ENCODE peak calls at places on chromosomes 11 and 22, in nine cellular contexts. O is GM10248; G is activated CD4-positive, CD25-positive, alpha-beta regulatory T cell; V is HTR-8/SVneo; X is Calu3; J is germinal center; B is CD8-positive, alpha-beta T cell; P is ELF-1; F is Panc1. A is an unnamed sample.

GRCh38 chr22:39419096-39419495 is 19.5 kb downstream of the TAB1 start:
- DNase-seq in J (no peak), F (no peak), P (no peak), V (no peak), X (no peak), B (no peak), O (no peak), G (no peak), A (no peak)

GRCh38 chr22:49913026-49913425 is 5.2 kb downstream of the ALG12 start:
- DNase-seq in P (no peak), F (no peak), V (no peak), X (no peak), J (no peak), O (no peak), G (no peak), B (no peak), A (peak; percentile 70)

GRCh38 chr11:86363424-86363823 is 11.3 kb upstream of the CCDC81 start:
- DNase-seq in B (no peak), P (no peak), V (no peak), O (no peak), G (no peak), J (no peak), F (no peak), X (no peak), A (no peak)

GRCh38 chr11:115929618-115930129 is 425.5 kb upstream of the CADM1 start:
- DNase-seq in P (no peak), V (no peak), F (no peak), J (no peak), O (peak; percentile 44), B (no peak), X (no peak), G (no peak), A (no peak)

GRCh38 chr11:68950268-68950667 is 30.5 kb downstream of the MRGPRD start:
- DNase-seq in V (peak; percentile 52), O (no peak), J (peak; percentile 40), P (peak; percentile 52), X (no peak), B (no peak), G (no peak), F (no peak), A (no peak)

GRCh38 chr22:30947163-30947820 is 21.3 kb downstream of the MORC2 start:
- DNase-seq in G (no peak), B (no peak), V (no peak), O (no peak), J (no peak), F (no peak), P (peak; percentile 51), X (no peak), A (peak; percentile 64)

GRCh38 chr11:109853156-109853776 is 239.9 kb upstream of the ZC3H12C start:
- DNase-seq in F (peak; percentile 74), J (peak; percentile 2), P (no peak), V (peak; percentile 29), X (peak; percentile 34), G (no peak), B (no peak), O (peak; percentile 27), A (no peak)

GRCh38 chr22:33889748-33890147 is 30.5 kb downstream of the LARGE1 start:
- DNase-seq in B (no peak), P (no peak), X (no peak), O (no peak), G (no peak), J (peak; percentile 17), V (no peak), F (no peak), A (no peak)

GRCh38 chr22:47059076-47059475 is 296.6 kb downstream of the TBC1D22A start:
- DNase-seq in O (no peak), P (no peak), V (no peak), B (no peak), F (no peak), X (no peak), J (peak; percentile 39), G (no peak), A (no peak)

GRCh38 chr22:49297286-49297870 is 530.3 kb downstream of the BRD1 start:
- DNase-seq in O (no peak), P (no peak), J (no peak), V (no peak), B (no peak), G (no peak), X (no peak), F (no peak), A (no peak)

GRCh38 chr11:110805764-110806163 is 93.5 kb upstream of the ARHGAP20 start:
- DNase-seq in O (no peak), V (no peak), J (no peak), B (no peak), G (no peak), X (no peak), F (no peak), P (no peak), A (no peak)

GRCh38 chr11:64130618-64131017 is 35.3 kb downstream of the MACROD1 start:
- DNase-seq in B (no peak), F (no peak), V (no peak), J (no peak), X (no peak), G (no peak), O (no peak), P (no peak), A (no peak)

GRCh38 chr11:132444891-132445290 is 1074.5 kb downstream of the NTM start:
- DNase-seq in G (no peak), V (no peak), O (no peak), P (no peak), F (no peak), B (no peak), J (no peak), X (no peak), A (no peak)

GRCh38 chr11:12137938-12138731 is 27.7 kb downstream of the MICAL2 start:
- DNase-seq in P (peak; percentile 32), X (no peak), J (no peak), B (no peak), F (no peak), O (no peak), G (no peak), V (no peak), A (no peak)

GRCh38 chr11:119062779-119063178 is 4.8 kb upstream of the VPS11 start:
- DNase-seq in O (no peak), B (no peak), G (no peak), V (no peak), F (no peak), J (no peak), X (no peak), P (no peak), A (no peak)

GRCh38 chr11:78228467-78228866 is 39.7 kb downstream of the USP35 start:
- DNase-seq in X (peak; percentile 45), B (no peak), G (no peak), P (peak; percentile 62), O (peak; percentile 75), F (peak; percentile 48), J (peak; percentile 68), V (peak; percentile 74), A (no peak)

GRCh38 chr11:90204832-90205646 is 17.8 kb downstream of the CHORDC1 start:
- DNase-seq in G (no peak), J (peak; percentile 36), V (peak; percentile 23), B (no peak), O (peak; percentile 45), X (no peak), F (peak; percentile 48), P (peak; percentile 55), A (no peak)

GRCh38 chr11:30143098-30143705 is 87.6 kb upstream of the FSHB start:
- DNase-seq in P (peak; percentile 57), B (no peak), F (peak; percentile 25), O (peak; percentile 13), J (peak; percentile 14), G (no peak), V (no peak), X (peak; percentile 11), A (no peak)

GRCh38 chr22:50613291-50613981 is 12.8 kb downstream of the MAPK8IP2 start:
- DNase-seq in V (no peak), B (no peak), G (no peak), F (no peak), X (peak; percentile 61), J (no peak), P (no peak), O (no peak), A (no peak)

GRCh38 chr11:64297722-64298358 is 2.3 kb upstream of the CATSPERZ start:
- DNase-seq in V (no peak), B (no peak), P (no peak), F (no peak), G (no peak), O (no peak), X (no peak), J (no peak), A (no peak)

GRCh38 chr11:28231475-28231874 is 123.3 kb downstream of the METTL15 start:
- DNase-seq in O (no peak), V (no peak), X (no peak), B (no peak), F (no peak), J (no peak), P (no peak), G (no peak), A (no peak)

GRCh38 chr11:116641561-116642045 is 131.2 kb downstream of the BUD13 start:
- DNase-seq in O (peak; percentile 71), G (no peak), F (peak; percentile 17), V (peak; percentile 60), J (peak; percentile 57), B (no peak), P (peak; percentile 83), X (peak; percentile 73), A (no peak)

GRCh38 chr11:74462009-74462408 is 5.3 kb downstream of the KCNE3 start:
- DNase-seq in O (no peak), B (no peak), P (peak; percentile 79), J (no peak), G (no peak), V (peak; percentile 35), X (peak; percentile 24), F (no peak), A (no peak)

GRCh38 chr22:21443057-21443734 is 24.0 kb upstream of the TMEM191C start:
- DNase-seq in B (no peak), X (no peak), F (no peak), V (no peak), P (no peak), G (no peak), J (no peak), O (no peak), A (peak; percentile 63)